ENCODE peak calls at places on chromosomes 11 and 22, in seven cellular contexts. Q is CD8-positive, alpha-beta T cell; T is foreskin fibroblast; K is RPMI8226; X is hepatic stellate cell; M is lung microvascular endothelial cell; A is lower leg skin. Z is an unnamed sample.

GRCh38 chr11:93572171-93572570 is 29.0 kb upstream of the SMCO4 start:
- DNase-seq in Q (no peak), T (no peak), K (no peak), X (no peak), M (no peak), A (no peak), Z (no peak)

GRCh38 chr11:117856892-117857291 is 19.6 kb downstream of the FXYD6 start:
- DNase-seq in Q (no peak), T (no peak), K (no peak), X (no peak), M (no peak), A (no peak), Z (no peak)

GRCh38 chr11:19939415-19939929 is 220.8 kb downstream of the DBX1 start:
- DNase-seq in Q (no peak), T (no peak), K (no peak), X (no peak), M (no peak), A (no peak), Z (no peak)

GRCh38 chr11:66291706-66292542 is at the start of gene TMEM151A:
- DNase-seq in Q (no peak), T (no peak), K (peak; percentile 56), X (no peak), M (no peak), A (no peak), Z (no peak)

GRCh38 chr11:13721760-13722159 is 53.3 kb downstream of the FAR1 start:
- DNase-seq in Q (no peak), T (no peak), K (no peak), X (no peak), M (no peak), A (no peak), Z (no peak)

GRCh38 chr22:33044059-33044458 is 14.1 kb downstream of the SYN3 start:
- DNase-seq in Q (no peak), T (no peak), K (no peak), X (no peak), M (no peak), A (no peak), Z (no peak)

GRCh38 chr11:69667619-69668604 is 7.2 kb downstream of the LTO1 start:
- DNase-seq in Q (no peak), T (no peak), K (no peak), X (no peak), M (no peak), A (no peak), Z (no peak)

GRCh38 chr11:95134491-95134890 is 44.8 kb downstream of the ENDOD1 start:
- DNase-seq in Q (no peak), T (peak; percentile 71), K (no peak), X (peak; percentile 30), M (no peak), A (peak; percentile 69), Z (no peak)

GRCh38 chr22:47784991-47785390 is 1022.5 kb downstream of the TBC1D22A start:
- DNase-seq in Q (no peak), T (no peak), K (no peak), X (no peak), M (no peak), A (no peak), Z (no peak)

GRCh38 chr22:47604563-47604962 is 842.1 kb downstream of the TBC1D22A start:
- DNase-seq in Q (no peak), T (no peak), K (no peak), X (no peak), M (no peak), A (no peak), Z (peak; percentile 10)

GRCh38 chr11:75733346-75734107 is 15.9 kb downstream of the MOGAT2 start:
- DNase-seq in Q (no peak), T (no peak), K (no peak), X (no peak), M (no peak), A (no peak), Z (no peak)

GRCh38 chr11:93843906-93844305 is 6.5 kb downstream of the VSTM5 start:
- DNase-seq in Q (no peak), T (no peak), K (no peak), X (no peak), M (no peak), A (no peak), Z (no peak)

GRCh38 chr11:707817-708420 is 1.9 kb downstream of the EPS8L2 start:
- DNase-seq in Q (no peak), T (no peak), K (no peak), X (no peak), M (no peak), A (no peak), Z (peak; percentile 64)

GRCh38 chr11:1864216-1864615 is 11.3 kb downstream of the LSP1 start:
- DNase-seq in Q (no peak), T (no peak), K (no peak), X (no peak), M (no peak), A (no peak), Z (no peak)

Z was measured in tibial artery.